ENCODE peak calls at places on chromosomes 6 and 20, in eight cellular contexts. One of them, this sample, is unnamed.
A peak's percentile ranks its signal among the peaks of the same experiment; 100 is the strongest.

GRCh38 chr20:59400666-59401065 is 100.3 kb downstream of the EDN3 start:
- DNase-seq in naive thymus-derived CD8-positive, alpha-beta T cell: no peak
- DNase-seq in Kasumi-1: no peak
- DNase-seq in esophagus squamous epithelium: no peak
- DNase-seq in HEK293T: no peak
- DNase-seq in GM04504: no peak
- DNase-seq in C1 segment of cervical spinal cord: no peak
- DNase-seq in stimulated activated CD4-positive, alpha-beta T cell treated with anti-CD3 and anti-CD28 coated beads, Interleukin-2, amount 100 ng/mL, for 24 hours: no peak
- DNase-seq in this sample: no peak

GRCh38 chr6:49416195-49416594 is 46.9 kb downstream of the MMUT start:
- DNase-seq in naive thymus-derived CD8-positive, alpha-beta T cell: no peak
- DNase-seq in Kasumi-1: no peak
- DNase-seq in esophagus squamous epithelium: no peak
- DNase-seq in HEK293T: no peak
- DNase-seq in GM04504: no peak
- DNase-seq in C1 segment of cervical spinal cord: no peak
- DNase-seq in stimulated activated CD4-positive, alpha-beta T cell treated with anti-CD3 and anti-CD28 coated beads, Interleukin-2, amount 100 ng/mL, for 24 hours: no peak
- DNase-seq in this sample: no peak

GRCh38 chr20:50215917-50216316 is 25.3 kb downstream of the CEBPB start:
- DNase-seq in naive thymus-derived CD8-positive, alpha-beta T cell: no peak
- DNase-seq in Kasumi-1: no peak
- DNase-seq in esophagus squamous epithelium: no peak
- DNase-seq in HEK293T: no peak
- DNase-seq in GM04504: no peak
- DNase-seq in C1 segment of cervical spinal cord: no peak
- DNase-seq in stimulated activated CD4-positive, alpha-beta T cell treated with anti-CD3 and anti-CD28 coated beads, Interleukin-2, amount 100 ng/mL, for 24 hours: no peak
- DNase-seq in this sample: no peak

GRCh38 chr20:43388267-43389081 is 69.2 kb upstream of the SRSF6 start:
- DNase-seq in naive thymus-derived CD8-positive, alpha-beta T cell: no peak
- DNase-seq in Kasumi-1: no peak
- DNase-seq in esophagus squamous epithelium: no peak
- DNase-seq in HEK293T: no peak
- DNase-seq in GM04504: no peak
- DNase-seq in C1 segment of cervical spinal cord: no peak
- DNase-seq in stimulated activated CD4-positive, alpha-beta T cell treated with anti-CD3 and anti-CD28 coated beads, Interleukin-2, amount 100 ng/mL, for 24 hours: no peak
- DNase-seq in this sample: no peak

GRCh38 chr20:2300420-2300819 is 4.6 kb downstream of the TGM3 start:
- DNase-seq in naive thymus-derived CD8-positive, alpha-beta T cell: no peak
- DNase-seq in Kasumi-1: no peak
- DNase-seq in esophagus squamous epithelium: no peak
- DNase-seq in HEK293T: no peak
- DNase-seq in GM04504: no peak
- DNase-seq in C1 segment of cervical spinal cord: no peak
- DNase-seq in stimulated activated CD4-positive, alpha-beta T cell treated with anti-CD3 and anti-CD28 coated beads, Interleukin-2, amount 100 ng/mL, for 24 hours: no peak
- DNase-seq in this sample: no peak

GRCh38 chr6:140366991-140367390 is 992.5 kb upstream of the CITED2 start:
- DNase-seq in naive thymus-derived CD8-positive, alpha-beta T cell: no peak
- DNase-seq in Kasumi-1: no peak
- DNase-seq in esophagus squamous epithelium: no peak
- DNase-seq in HEK293T: no peak
- DNase-seq in GM04504: no peak
- DNase-seq in C1 segment of cervical spinal cord: no peak
- DNase-seq in stimulated activated CD4-positive, alpha-beta T cell treated with anti-CD3 and anti-CD28 coated beads, Interleukin-2, amount 100 ng/mL, for 24 hours: no peak
- DNase-seq in this sample: no peak

GRCh38 chr6:116256694-116257093 is 2.8 kb upstream of the TSPYL4 start:
- DNase-seq in naive thymus-derived CD8-positive, alpha-beta T cell: no peak
- DNase-seq in Kasumi-1: no peak
- DNase-seq in esophagus squamous epithelium: no peak
- DNase-seq in HEK293T: no peak
- DNase-seq in GM04504: no peak
- DNase-seq in C1 segment of cervical spinal cord: no peak
- DNase-seq in stimulated activated CD4-positive, alpha-beta T cell treated with anti-CD3 and anti-CD28 coated beads, Interleukin-2, amount 100 ng/mL, for 24 hours: no peak
- DNase-seq in this sample: no peak

GRCh38 chr6:157269261-157269794 is 54.0 kb downstream of the TMEM242 start:
- DNase-seq in naive thymus-derived CD8-positive, alpha-beta T cell: no peak
- DNase-seq in Kasumi-1: no peak
- DNase-seq in esophagus squamous epithelium: no peak
- DNase-seq in HEK293T: no peak
- DNase-seq in GM04504: no peak
- DNase-seq in C1 segment of cervical spinal cord: peak; percentile 32
- DNase-seq in stimulated activated CD4-positive, alpha-beta T cell treated with anti-CD3 and anti-CD28 coated beads, Interleukin-2, amount 100 ng/mL, for 24 hours: no peak
- DNase-seq in this sample: no peak

GRCh38 chr20:9927224-9927623 is 88.3 kb upstream of the PAK5 start:
- DNase-seq in naive thymus-derived CD8-positive, alpha-beta T cell: no peak
- DNase-seq in Kasumi-1: no peak
- DNase-seq in esophagus squamous epithelium: no peak
- DNase-seq in HEK293T: no peak
- DNase-seq in GM04504: no peak
- DNase-seq in C1 segment of cervical spinal cord: no peak
- DNase-seq in stimulated activated CD4-positive, alpha-beta T cell treated with anti-CD3 and anti-CD28 coated beads, Interleukin-2, amount 100 ng/mL, for 24 hours: no peak
- DNase-seq in this sample: no peak